ENCODE peak calls at places on chromosomes 4 and X, in eight cellular contexts. One of them, this sample, is unnamed. For H3K9me3, the result is how much of the 10 kb centered on the place peaks cover.

GRCh38 chr4:10279261-10279660 is 162.7 kb upstream of the WDR1 start:
- DNase-seq in Karpas-422: no peak
- DNase-seq in naive thymus-derived CD4-positive, alpha-beta T cell: no peak
- DNase-seq in transverse colon: no peak
- DNase-seq in tibial artery: no peak
- DNase-seq in fibroblast of lung: no peak
- DNase-seq in right lobe of liver: no peak
- DNase-seq in BE2C: no peak
- DNase-seq in this sample: no peak

GRCh38 chrX:115344885-115345653 is 55.6 kb downstream of the LUZP4 start:
- DNase-seq in Karpas-422: no peak
- DNase-seq in naive thymus-derived CD4-positive, alpha-beta T cell: no peak
- DNase-seq in transverse colon: peak
- DNase-seq in tibial artery: peak
- DNase-seq in fibroblast of lung: peak
- DNase-seq in right lobe of liver: peak
- DNase-seq in BE2C: peak
- DNase-seq in this sample: no peak

GRCh38 chr4:6392407-6392806 is 80.0 kb downstream of the PPP2R2C start:
- DNase-seq in Karpas-422: no peak
- DNase-seq in naive thymus-derived CD4-positive, alpha-beta T cell: no peak
- DNase-seq in transverse colon: no peak
- DNase-seq in tibial artery: no peak
- DNase-seq in fibroblast of lung: no peak
- DNase-seq in right lobe of liver: no peak
- DNase-seq in BE2C: no peak
- DNase-seq in this sample: no peak

GRCh38 chr4:36172650-36173049 is 71.7 kb downstream of the ARAP2 start:
- DNase-seq in Karpas-422: no peak
- DNase-seq in naive thymus-derived CD4-positive, alpha-beta T cell: no peak
- DNase-seq in transverse colon: no peak
- DNase-seq in tibial artery: no peak
- DNase-seq in fibroblast of lung: no peak
- DNase-seq in right lobe of liver: no peak
- DNase-seq in BE2C: no peak
- DNase-seq in this sample: no peak

GRCh38 chr4:27176881-27177280 is 316.2 kb downstream of the STIM2 start:
- DNase-seq in Karpas-422: no peak
- DNase-seq in naive thymus-derived CD4-positive, alpha-beta T cell: no peak
- DNase-seq in transverse colon: no peak
- DNase-seq in tibial artery: no peak
- DNase-seq in fibroblast of lung: no peak
- DNase-seq in right lobe of liver: no peak
- DNase-seq in BE2C: no peak
- DNase-seq in this sample: no peak

GRCh38 chr4:6938237-6938636 is 28.6 kb downstream of the TBC1D14 start:
- DNase-seq in Karpas-422: no peak
- DNase-seq in naive thymus-derived CD4-positive, alpha-beta T cell: no peak
- DNase-seq in transverse colon: no peak
- DNase-seq in tibial artery: peak
- DNase-seq in fibroblast of lung: no peak
- DNase-seq in right lobe of liver: peak
- DNase-seq in BE2C: no peak
- DNase-seq in this sample: no peak

GRCh38 chrX:69186651-69187050 is 21.4 kb upstream of the PJA1 start:
- DNase-seq in Karpas-422: no peak
- DNase-seq in naive thymus-derived CD4-positive, alpha-beta T cell: no peak
- DNase-seq in transverse colon: no peak
- DNase-seq in tibial artery: no peak
- DNase-seq in fibroblast of lung: no peak
- DNase-seq in right lobe of liver: no peak
- DNase-seq in BE2C: no peak
- DNase-seq in this sample: no peak

GRCh38 chrX:101393530-101394305 is 2.9 kb downstream of the RPL36A start:
- DNase-seq in Karpas-422: peak
- DNase-seq in naive thymus-derived CD4-positive, alpha-beta T cell: no peak
- DNase-seq in transverse colon: no peak
- DNase-seq in tibial artery: no peak
- DNase-seq in fibroblast of lung: no peak
- DNase-seq in right lobe of liver: no peak
- DNase-seq in BE2C: no peak
- DNase-seq in this sample: no peak

GRCh38 chrX:13009256-13009655 is 34.3 kb downstream of the TMSB4X start:
- DNase-seq in Karpas-422: no peak
- DNase-seq in naive thymus-derived CD4-positive, alpha-beta T cell: no peak
- DNase-seq in transverse colon: no peak
- DNase-seq in tibial artery: no peak
- DNase-seq in fibroblast of lung: no peak
- DNase-seq in right lobe of liver: no peak
- DNase-seq in BE2C: no peak
- DNase-seq in this sample: no peak

GRCh38 chr4:128291096-128291495 is 3.5 kb upstream of the PGRMC2 start:
- DNase-seq in Karpas-422: no peak
- DNase-seq in naive thymus-derived CD4-positive, alpha-beta T cell: no peak
- DNase-seq in transverse colon: no peak
- DNase-seq in tibial artery: no peak
- DNase-seq in fibroblast of lung: no peak
- DNase-seq in right lobe of liver: no peak
- DNase-seq in BE2C: no peak
- DNase-seq in this sample: no peak

GRCh38 chrX:23784487-23785301 is 1.7 kb downstream of the SAT1 start:
- DNase-seq in Karpas-422: peak
- DNase-seq in naive thymus-derived CD4-positive, alpha-beta T cell: no peak
- DNase-seq in transverse colon: no peak
- DNase-seq in tibial artery: no peak
- DNase-seq in fibroblast of lung: peak
- DNase-seq in right lobe of liver: no peak
- DNase-seq in BE2C: no peak
- DNase-seq in this sample: no peak

GRCh38 chrX:19647731-19648588 is 132.7 kb upstream of the MAP3K15 start:
- DNase-seq in Karpas-422: no peak
- DNase-seq in naive thymus-derived CD4-positive, alpha-beta T cell: no peak
- DNase-seq in transverse colon: no peak
- DNase-seq in tibial artery: no peak
- DNase-seq in fibroblast of lung: no peak
- DNase-seq in right lobe of liver: no peak
- DNase-seq in BE2C: no peak
- DNase-seq in this sample: no peak

GRCh38 chr4:47032405-47033106 is 1.2 kb downstream of the GABRB1 start:
- DNase-seq in Karpas-422: no peak
- DNase-seq in naive thymus-derived CD4-positive, alpha-beta T cell: no peak
- DNase-seq in transverse colon: peak
- DNase-seq in tibial artery: peak
- DNase-seq in fibroblast of lung: peak
- DNase-seq in right lobe of liver: peak
- DNase-seq in BE2C: peak
- DNase-seq in this sample: no peak

GRCh38 chr4:55173580-55173979 is 48.2 kb upstream of the KDR start:
- DNase-seq in Karpas-422: no peak
- DNase-seq in naive thymus-derived CD4-positive, alpha-beta T cell: no peak
- DNase-seq in transverse colon: no peak
- DNase-seq in tibial artery: no peak
- DNase-seq in fibroblast of lung: peak
- DNase-seq in right lobe of liver: no peak
- DNase-seq in BE2C: no peak
- DNase-seq in this sample: no peak

GRCh38 chrX:24085133-24085532 is 30.4 kb downstream of the EIF2S3 start:
- DNase-seq in Karpas-422: no peak
- DNase-seq in naive thymus-derived CD4-positive, alpha-beta T cell: no peak
- DNase-seq in transverse colon: no peak
- DNase-seq in tibial artery: no peak
- DNase-seq in fibroblast of lung: no peak
- DNase-seq in right lobe of liver: no peak
- DNase-seq in BE2C: no peak
- DNase-seq in this sample: no peak

GRCh38 chr4:158812133-158812532 is 43.3 kb downstream of the FNIP2 start:
- DNase-seq in Karpas-422: no peak
- DNase-seq in naive thymus-derived CD4-positive, alpha-beta T cell: no peak
- DNase-seq in transverse colon: no peak
- DNase-seq in tibial artery: no peak
- DNase-seq in fibroblast of lung: no peak
- DNase-seq in right lobe of liver: no peak
- DNase-seq in BE2C: no peak
- DNase-seq in this sample: no peak

GRCh38 chrX:80550722-80551121 is 130.5 kb downstream of the TENT5D start:
- DNase-seq in Karpas-422: peak
- DNase-seq in naive thymus-derived CD4-positive, alpha-beta T cell: no peak
- DNase-seq in transverse colon: no peak
- DNase-seq in tibial artery: no peak
- DNase-seq in fibroblast of lung: no peak
- DNase-seq in right lobe of liver: no peak
- DNase-seq in BE2C: no peak
- DNase-seq in this sample: no peak

GRCh38 chrX:71911023-71911730 is 532 bp downstream of the NHSL2 start:
- DNase-seq in Karpas-422: no peak
- DNase-seq in naive thymus-derived CD4-positive, alpha-beta T cell: peak
- DNase-seq in transverse colon: peak
- DNase-seq in tibial artery: no peak
- DNase-seq in fibroblast of lung: no peak
- DNase-seq in right lobe of liver: no peak
- DNase-seq in BE2C: peak
- DNase-seq in this sample: peak

GRCh38 chr4:771464-771863 is 54.5 kb downstream of the CPLX1 start:
- DNase-seq in Karpas-422: no peak
- DNase-seq in naive thymus-derived CD4-positive, alpha-beta T cell: no peak
- DNase-seq in transverse colon: no peak
- DNase-seq in tibial artery: no peak
- DNase-seq in fibroblast of lung: no peak
- DNase-seq in right lobe of liver: no peak
- DNase-seq in BE2C: no peak
- DNase-seq in this sample: no peak

GRCh38 chr4:768076-768475 is 57.9 kb downstream of the CPLX1 start:
- DNase-seq in Karpas-422: no peak
- DNase-seq in naive thymus-derived CD4-positive, alpha-beta T cell: no peak
- DNase-seq in transverse colon: no peak
- DNase-seq in tibial artery: no peak
- DNase-seq in fibroblast of lung: no peak
- DNase-seq in right lobe of liver: peak
- DNase-seq in BE2C: no peak
- DNase-seq in this sample: no peak

GRCh38 chr4:769511-769910 is 56.4 kb downstream of the CPLX1 start:
- DNase-seq in Karpas-422: no peak
- DNase-seq in naive thymus-derived CD4-positive, alpha-beta T cell: no peak
- DNase-seq in transverse colon: no peak
- DNase-seq in tibial artery: no peak
- DNase-seq in fibroblast of lung: no peak
- DNase-seq in right lobe of liver: peak
- DNase-seq in BE2C: no peak
- DNase-seq in this sample: no peak

GRCh38 chr4:768995-769394 is 56.9 kb downstream of the CPLX1 start:
- DNase-seq in Karpas-422: no peak
- DNase-seq in naive thymus-derived CD4-positive, alpha-beta T cell: no peak
- DNase-seq in transverse colon: no peak
- DNase-seq in tibial artery: no peak
- DNase-seq in fibroblast of lung: no peak
- DNase-seq in right lobe of liver: peak
- DNase-seq in BE2C: no peak
- DNase-seq in this sample: no peak

DNA sequence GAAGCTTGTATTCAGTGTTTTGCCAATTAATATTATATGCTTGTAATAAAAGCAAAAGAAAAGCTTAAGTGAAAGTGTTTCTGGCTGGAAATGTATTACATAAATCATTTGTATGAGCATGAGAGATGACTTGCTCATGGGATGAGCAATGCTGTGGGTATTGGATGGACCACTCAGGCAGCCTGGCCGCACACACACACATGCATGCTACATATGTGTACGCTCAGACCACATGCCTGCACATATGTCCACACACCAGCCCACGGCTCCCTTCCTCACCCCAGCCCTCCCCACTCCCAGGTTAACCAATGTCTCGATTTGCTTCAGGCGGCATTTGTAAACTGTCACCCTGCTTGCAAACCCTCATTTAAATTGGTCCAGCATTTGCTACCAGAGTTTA is 55.9 kb downstream of the CPLX1 start:
- DNase-seq in Karpas-422: no peak
- DNase-seq in naive thymus-derived CD4-positive, alpha-beta T cell: no peak
- DNase-seq in transverse colon: no peak
- DNase-seq in tibial artery: no peak
- DNase-seq in fibroblast of lung: no peak
- DNase-seq in right lobe of liver: peak
- DNase-seq in BE2C: no peak
- DNase-seq in this sample: no peak
- H3K9me3 ChIP-seq in Karpas-422: under half
- H3K9me3 ChIP-seq in naive thymus-derived CD4-positive, alpha-beta T cell: under half
- H3K9me3 ChIP-seq in transverse colon: under half
- H3K9me3 ChIP-seq in tibial artery: under half
- H3K9me3 ChIP-seq in fibroblast of lung: under half
- H3K9me3 ChIP-seq in right lobe of liver: under half
- H3K9me3 ChIP-seq in BE2C: under half
- H3K9me3 ChIP-seq in this sample: under half

GRCh38 chrX:70264784-70265183 is 3.4 kb upstream of the ARR3 start:
- DNase-seq in Karpas-422: no peak
- DNase-seq in naive thymus-derived CD4-positive, alpha-beta T cell: no peak
- DNase-seq in transverse colon: no peak
- DNase-seq in tibial artery: no peak
- DNase-seq in fibroblast of lung: peak
- DNase-seq in right lobe of liver: no peak
- DNase-seq in BE2C: no peak
- DNase-seq in this sample: no peak
- H3K9me3 ChIP-seq in Karpas-422: under half
- H3K9me3 ChIP-seq in naive thymus-derived CD4-positive, alpha-beta T cell: under half
- H3K9me3 ChIP-seq in transverse colon: under half
- H3K9me3 ChIP-seq in tibial artery: under half
- H3K9me3 ChIP-seq in fibroblast of lung: under half
- H3K9me3 ChIP-seq in right lobe of liver: under half
- H3K9me3 ChIP-seq in BE2C: under half
- H3K9me3 ChIP-seq in this sample: under half

GRCh38 chr4:8762951-8763735 is 108.5 kb downstream of the HMX1 start:
- DNase-seq in Karpas-422: no peak
- DNase-seq in naive thymus-derived CD4-positive, alpha-beta T cell: no peak
- DNase-seq in transverse colon: no peak
- DNase-seq in tibial artery: peak
- DNase-seq in fibroblast of lung: no peak
- DNase-seq in right lobe of liver: peak
- DNase-seq in BE2C: peak
- DNase-seq in this sample: no peak
- H3K9me3 ChIP-seq in Karpas-422: under half
- H3K9me3 ChIP-seq in naive thymus-derived CD4-positive, alpha-beta T cell: under half
- H3K9me3 ChIP-seq in transverse colon: under half
- H3K9me3 ChIP-seq in tibial artery: under half
- H3K9me3 ChIP-seq in fibroblast of lung: under half
- H3K9me3 ChIP-seq in right lobe of liver: under half
- H3K9me3 ChIP-seq in BE2C: under half
- H3K9me3 ChIP-seq in this sample: under half

GRCh38 chr4:179521937-179522336 is 2079.7 kb upstream of the AGA start:
- DNase-seq in Karpas-422: no peak
- DNase-seq in naive thymus-derived CD4-positive, alpha-beta T cell: no peak
- DNase-seq in transverse colon: no peak
- DNase-seq in tibial artery: no peak
- DNase-seq in fibroblast of lung: peak
- DNase-seq in right lobe of liver: no peak
- DNase-seq in BE2C: peak
- DNase-seq in this sample: no peak
- H3K9me3 ChIP-seq in Karpas-422: under half
- H3K9me3 ChIP-seq in naive thymus-derived CD4-positive, alpha-beta T cell: under half
- H3K9me3 ChIP-seq in transverse colon: under half
- H3K9me3 ChIP-seq in tibial artery: under half
- H3K9me3 ChIP-seq in fibroblast of lung: under half
- H3K9me3 ChIP-seq in right lobe of liver: under half
- H3K9me3 ChIP-seq in BE2C: under half
- H3K9me3 ChIP-seq in this sample: under half